ENCODE peak calls at places on chromosome 11, in nine cellular contexts. Z is neural crest cell, M is progenitor cell of endocrine pancreas, U is left ventricle myocardium inferior, C is A549, J is AG10803, E is IMR-90, Y is mesothelial cell of epicardium, N is stomach. W is an unnamed sample.

GRCh38 chr11:130204703-130205095 is 45.1 kb downstream of the ST14 start:
- DNase-seq in N (no peak), Y (no peak), J (no peak), Z (no peak), U (no peak), E (no peak), C (no peak), M (no peak), W (no peak)

GRCh38 chr11:95297680-95298452 is 66.9 kb upstream of the SESN3 start:
- DNase-seq in U (no peak), E (no peak), Z (no peak), C (no peak), N (no peak), J (no peak), Y (no peak), M (no peak), W (no peak)

GRCh38 chr11:96213500-96213899 is 129.5 kb downstream of the MAML2 start:
- DNase-seq in M (no peak), C (peak; percentile 23), U (no peak), Z (no peak), N (no peak), Y (no peak), J (peak; percentile 66), E (peak; percentile 87), W (no peak)

GRCh38 chr11:84543367-84544159 is 1083.6 kb downstream of the DLG2 start:
- DNase-seq in M (no peak), Y (no peak), C (no peak), U (no peak), Z (no peak), E (no peak), J (no peak), N (no peak), W (no peak)

GRCh38 chr11:73461844-73462435 is 85.7 kb downstream of the RELT start:
- DNase-seq in C (no peak), U (no peak), J (no peak), E (no peak), Z (no peak), N (no peak), M (no peak), Y (no peak), W (no peak)

GRCh38 chr11:41954034-41954433 is 494.6 kb upstream of the LRRC4C start:
- DNase-seq in Z (no peak), U (no peak), N (no peak), M (no peak), J (peak; percentile 53), Y (no peak), E (no peak), C (no peak), W (no peak)

GRCh38 chr11:1752907-1753425 is 2.6 kb upstream of the IFITM10 start:
- DNase-seq in M (no peak), Y (no peak), Z (no peak), U (no peak), J (no peak), E (no peak), N (no peak), C (no peak), W (no peak)

GRCh38 chr11:16169946-16170345 is 186.4 kb downstream of the SOX6 start:
- DNase-seq in U (no peak), E (no peak), J (peak; percentile 77), Z (no peak), Y (no peak), N (no peak), C (no peak), M (no peak), W (no peak)

GRCh38 chr11:27020736-27021135 is 19.9 kb upstream of the BBOX1 start:
- DNase-seq in N (peak; percentile 28), J (no peak), E (no peak), Y (no peak), Z (no peak), M (no peak), U (no peak), C (no peak), W (no peak)

GRCh38 chr11:35781342-35782171 is 119.0 kb downstream of the TRIM44 start:
- DNase-seq in N (no peak), J (peak; percentile 75), Y (no peak), E (peak; percentile 89), Z (no peak), U (no peak), M (no peak), C (peak; percentile 9), W (no peak)

GRCh38 chr11:57971272-57972012 is 52.2 kb upstream of the OR9Q1 start:
- DNase-seq in N (no peak), C (no peak), E (no peak), Y (no peak), J (no peak), Z (no peak), U (no peak), M (no peak), W (peak; percentile 22)

GRCh38 chr11:292211-293121 is 3.5 kb downstream of the PGGHG start:
- DNase-seq in M (no peak), U (peak; percentile 12), N (no peak), C (no peak), E (no peak), J (no peak), Z (no peak), Y (no peak), W (no peak)

GRCh38 chr11:13143486-13144297 is 133.9 kb upstream of the BMAL1 start:
- DNase-seq in M (no peak), Z (no peak), J (no peak), U (no peak), Y (no peak), E (no peak), N (peak; percentile 43), C (no peak), W (peak; percentile 39)

GRCh38 chr11:133947298-133947905 is 9.4 kb downstream of the IGSF9B start:
- DNase-seq in Z (peak; percentile 50), E (peak; percentile 23), N (no peak), J (peak; percentile 32), C (peak; percentile 44), M (peak; percentile 57), Y (no peak), U (peak; percentile 60), W (peak; percentile 63)

GRCh38 chr11:1520987-1521349 is 34.4 kb upstream of the MOB2 start:
- DNase-seq in Z (no peak), E (no peak), C (no peak), U (peak; percentile 46), M (no peak), Y (no peak), J (no peak), N (no peak), W (no peak)

GRCh38 chr11:688681-689080 is 6.3 kb downstream of the DEAF1 start:
- DNase-seq in M (no peak), Y (no peak), Z (no peak), J (no peak), E (no peak), U (no peak), N (no peak), C (no peak), W (no peak)

GRCh38 chr11:5486003-5486402 is 2.5 kb upstream of the OR52D1 start:
- DNase-seq in M (no peak), N (no peak), Z (no peak), E (no peak), U (no peak), J (no peak), Y (no peak), C (no peak), W (no peak)

GRCh38 chr11:62392944-62393628 is 25.7 kb upstream of the SCGB1A1 start:
- DNase-seq in Y (no peak), J (no peak), Z (no peak), U (no peak), M (no peak), N (no peak), C (peak; percentile 82), E (no peak), W (peak; percentile 38)
- TF ChIP-seq CTCF in Y (peak; percentile 14), J (no peak), Z (no peak), U (no peak), M (peak; percentile 25), N (no peak), C (peak; percentile 52), E (no peak), W (no peak)

DNA sequence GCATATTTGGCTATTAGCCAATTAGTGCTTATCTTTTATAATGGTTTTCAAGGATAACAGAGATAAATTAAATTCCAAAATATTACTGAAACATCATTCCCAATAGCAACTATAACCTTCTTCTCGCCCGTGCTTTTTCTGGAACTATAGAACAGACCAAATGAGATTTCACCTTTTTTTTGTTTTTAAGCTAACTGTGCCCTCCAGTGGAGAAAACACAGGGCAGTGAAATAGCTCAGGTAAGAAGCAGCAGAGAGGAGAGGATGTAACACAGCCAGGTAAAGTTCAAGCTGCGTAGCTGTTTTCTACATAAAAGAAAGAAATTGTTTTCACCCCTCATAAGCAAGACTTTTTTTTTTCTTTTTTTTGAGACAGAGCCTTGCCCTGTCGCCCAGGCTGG is 28.2 kb downstream of the HSD17B12 start:
- DNase-seq in U (no peak), M (no peak), N (no peak), E (no peak), J (no peak), C (no peak), Z (no peak), Y (no peak), W (no peak)
- TF ChIP-seq CTCF in U (peak; percentile 70), M (peak; percentile 19), N (no peak), E (peak; percentile 24), J (no peak), C (peak; percentile 15), Z (peak; percentile 34), Y (no peak), W (no peak)

DNA sequence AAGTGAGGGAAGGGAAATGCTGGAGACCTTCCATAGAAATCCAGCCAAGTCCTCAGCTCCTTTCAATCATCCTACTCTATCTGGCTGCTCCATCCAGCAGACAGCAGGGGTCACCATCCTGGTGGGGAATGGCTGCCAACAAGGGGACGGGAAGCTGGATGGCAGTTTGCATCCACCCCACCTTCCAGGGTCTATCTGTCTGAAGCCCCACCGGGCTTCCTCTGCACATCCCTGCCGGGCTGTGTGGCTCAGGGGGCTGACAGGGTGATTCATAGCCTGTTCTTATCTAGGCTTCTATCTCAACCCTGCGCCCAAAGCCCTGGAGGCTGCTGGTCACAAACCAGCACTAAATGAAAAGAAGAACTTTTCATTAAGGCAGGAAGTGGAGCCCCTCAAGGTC is 1.1 kb downstream of the SYTL2 start:
- DNase-seq in Z (peak; percentile 37), J (no peak), U (no peak), M (no peak), C (peak; percentile 32), E (no peak), N (no peak), Y (no peak), W (peak; percentile 24)
- TF ChIP-seq CTCF in Z (no peak), J (peak; percentile 43), U (no peak), M (peak; percentile 16), C (peak; percentile 42), E (no peak), N (no peak), Y (no peak), W (peak; percentile 24)

DNA sequence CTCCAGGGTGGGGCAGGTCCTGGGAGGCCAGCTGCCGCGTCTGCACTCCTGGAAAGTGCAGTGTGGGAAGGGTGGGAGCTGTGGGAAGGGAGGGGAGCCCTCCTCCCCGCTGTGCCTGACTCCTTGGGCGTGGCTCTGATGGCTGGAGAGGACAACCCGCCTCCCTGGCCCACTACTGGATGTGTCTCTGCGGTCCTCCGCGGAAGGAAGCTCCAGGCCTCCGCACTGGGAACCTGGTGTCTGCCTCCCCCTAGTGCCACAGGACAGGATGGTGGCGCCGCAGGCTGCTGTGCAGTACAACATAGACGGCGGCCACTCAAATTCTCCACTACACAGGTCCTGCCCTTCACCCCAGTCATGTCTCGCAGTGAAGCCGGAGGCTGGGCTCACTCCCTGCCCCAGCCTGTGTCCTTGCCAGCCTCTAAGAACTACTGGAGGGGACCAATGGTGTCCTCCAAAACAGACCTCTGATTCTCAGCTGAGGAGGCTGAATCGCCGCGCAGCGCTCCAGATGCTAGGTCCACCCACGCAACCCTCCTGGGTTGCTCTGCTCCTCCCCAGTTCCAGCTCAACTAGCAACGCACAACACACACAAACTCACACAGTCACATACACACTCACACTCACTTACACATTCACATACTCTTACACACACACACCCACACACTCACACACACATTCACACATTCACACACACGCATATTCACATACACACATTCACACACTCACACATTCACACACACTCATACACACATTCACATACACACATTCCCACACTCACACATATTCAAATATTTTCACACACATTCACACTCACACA is 12.4 kb upstream of the DSCAML1 start:
- DNase-seq in E (peak; percentile 8), Z (peak; percentile 66), J (peak; percentile 40), C (peak; percentile 84), U (peak; percentile 80), N (peak; percentile 60), M (no peak), Y (no peak), W (peak; percentile 70)
- TF ChIP-seq CTCF in E (peak; percentile 26), Z (peak; percentile 73), J (peak; percentile 52), C (peak; percentile 57), U (peak; percentile 80), N (peak; percentile 45), M (peak; percentile 69), Y (no peak), W (peak; percentile 15)